ENCODE peak calls at places on chromosome 1, in eight cellular contexts. O is RWPE1; V is HuH-7.5; Z is NCI-H146; S is tibial nerve; F is AG04450; W is stimulated activated CD8-positive, alpha-beta memory T cell treated with anti-CD3 and anti-CD28 coated beads, Interleukin-4, amount 100 ng/mL, for 4 hours; M is kidney. C is an unnamed sample.

GRCh38 chr1:15151377-15151806 is 2.2 kb upstream of the TMEM51 start:
- DNase-seq in S (no peak), W (no peak), V (no peak), M (no peak), Z (peak; percentile 4), F (no peak), O (no peak), C (no peak)

GRCh38 chr1:243884603-243885002 is 34.6 kb upstream of the AKT3 start:
- DNase-seq in O (no peak), V (no peak), S (no peak), M (no peak), F (no peak), W (no peak), Z (no peak), C (no peak)

GRCh38 chr1:245056913-245057312 is 97.9 kb upstream of the KIF26B start:
- DNase-seq in O (no peak), S (no peak), V (no peak), M (no peak), Z (no peak), F (no peak), W (no peak), C (no peak)

GRCh38 chr1:81432089-81432488 is 368.6 kb upstream of the ADGRL2 start:
- DNase-seq in V (no peak), O (no peak), W (no peak), F (no peak), Z (no peak), S (no peak), M (no peak), C (no peak)

GRCh38 chr1:237416924-237417655 is 375.1 kb downstream of the RYR2 start:
- DNase-seq in M (no peak), F (no peak), W (no peak), O (no peak), V (no peak), Z (no peak), S (no peak), C (no peak)

GRCh38 chr1:156490401-156491032 is 10.1 kb downstream of the MEF2D start:
- DNase-seq in Z (no peak), M (no peak), S (no peak), V (peak; percentile 88), W (no peak), O (peak; percentile 54), F (no peak), C (no peak)

GRCh38 chr1:231420299-231420958 is 1.7 kb downstream of the EGLN1 start:
- DNase-seq in W (no peak), S (no peak), V (no peak), Z (no peak), O (no peak), M (no peak), F (no peak), C (no peak)

GRCh38 chr1:228081578-228082259 is 789 bp upstream of the ARF1 start:
- DNase-seq in V (peak; percentile 65), O (no peak), S (no peak), Z (peak; percentile 49), W (no peak), F (no peak), M (no peak), C (no peak)

GRCh38 chr1:51189421-51190073 is 46.5 kb upstream of the RNF11 start:
- DNase-seq in O (peak; percentile 67), M (no peak), S (peak; percentile 14), Z (peak; percentile 62), W (peak; percentile 2), V (peak; percentile 42), F (peak; percentile 50), C (peak; percentile 45)

GRCh38 chr1:24483441-24483840 is 19.2 kb upstream of the RCAN3 start:
- DNase-seq in F (no peak), V (no peak), W (no peak), S (no peak), O (no peak), Z (no peak), M (no peak), C (no peak)

GRCh38 chr1:161196521-161197451 is 2.1 kb downstream of the ADAMTS4 start:
- DNase-seq in Z (no peak), O (no peak), V (no peak), W (no peak), S (peak; percentile 47), M (peak; percentile 83), F (peak; percentile 59), C (no peak)

GRCh38 chr1:149962039-149962647 is 25.5 kb upstream of the MTMR11 start:
- DNase-seq in W (no peak), M (no peak), Z (peak; percentile 58), O (peak; percentile 50), S (peak; percentile 79), F (peak; percentile 62), V (peak; percentile 38), C (peak; percentile 47)

GRCh38 chr1:234958702-234959649 is 169.7 kb downstream of the TOMM20 start:
- DNase-seq in M (no peak), W (no peak), S (no peak), Z (no peak), V (no peak), O (no peak), F (no peak), C (no peak)

GRCh38 chr1:177383715-177384114 is 213.0 kb downstream of the BRINP2 start:
- DNase-seq in Z (no peak), S (no peak), O (no peak), M (no peak), W (no peak), F (no peak), V (no peak), C (no peak)

GRCh38 chr1:29639741-29640427 is 403.6 kb downstream of the PTPRU start:
- DNase-seq in O (peak; percentile 54), S (no peak), M (peak; percentile 87), V (no peak), F (peak; percentile 33), W (no peak), Z (no peak), C (peak; percentile 36)

GRCh38 chr1:200027264-200027823 is at the start of gene NR5A2:
- DNase-seq in F (no peak), V (peak; percentile 79), W (no peak), S (no peak), Z (no peak), O (no peak), M (no peak), C (no peak)

GRCh38 chr1:193971595-193971994 is 785.2 kb upstream of the B3GALT2 start:
- DNase-seq in W (no peak), Z (no peak), F (no peak), V (no peak), O (peak; percentile 59), S (no peak), M (no peak), C (peak; percentile 54)

GRCh38 chr1:78170845-78171244 is 125.1 kb downstream of the GIPC2 start:
- DNase-seq in Z (no peak), S (no peak), W (no peak), V (no peak), M (no peak), F (no peak), O (no peak), C (no peak)

GRCh38 chr1:229841230-229841629 is 215.2 kb downstream of the URB2 start:
- DNase-seq in F (no peak), Z (no peak), W (no peak), O (peak; percentile 55), M (no peak), S (no peak), V (no peak), C (no peak)

GRCh38 chr1:27366113-27366410 is 699 bp downstream of the MAP3K6 start:
- DNase-seq in Z (peak; percentile 66), F (no peak), S (peak; percentile 86), M (peak; percentile 97), W (peak; percentile 37), V (peak; percentile 89), O (peak; percentile 66), C (peak; percentile 45)

GRCh38 chr1:29332204-29332603 is 95.9 kb downstream of the PTPRU start:
- DNase-seq in O (no peak), W (no peak), S (peak; percentile 34), F (no peak), V (peak; percentile 44), Z (peak; percentile 34), M (no peak), C (no peak)

GRCh38 chr1:25568834-25569598 is 25.6 kb downstream of the LDLRAP1 start:
- DNase-seq in V (no peak), M (no peak), O (peak; percentile 90), W (no peak), F (peak; percentile 33), Z (no peak), S (peak; percentile 32), C (peak; percentile 66)

GRCh38 chr1:93093332-93094006 is 14.4 kb downstream of the MTF2 start:
- DNase-seq in F (no peak), Z (no peak), M (no peak), O (no peak), W (no peak), V (no peak), S (no peak), C (no peak)

GRCh38 chr1:14300991-14301703 is 297.3 kb upstream of the KAZN start:
- DNase-seq in F (no peak), M (no peak), O (peak; percentile 75), Z (no peak), W (no peak), S (no peak), V (no peak), C (no peak)

GRCh38 chr1:209150114-209150513 is 433.4 kb upstream of the CAMK1G start:
- DNase-seq in M (no peak), S (no peak), F (peak; percentile 1), O (peak; percentile 53), V (no peak), W (no peak), Z (no peak), C (peak; percentile 4)

GRCh38 chr1:119316870-119317416 is 51.6 kb upstream of the HAO2 start:
- DNase-seq in M (no peak), O (no peak), Z (peak; percentile 5), S (no peak), V (no peak), W (no peak), F (no peak), C (no peak)

GRCh38 chr1:929712-930632 is 6.2 kb downstream of the SAMD11 start:
- DNase-seq in O (no peak), S (no peak), W (no peak), F (no peak), M (no peak), V (no peak), Z (no peak), C (no peak)

GRCh38 chr1:226827458-226827857 is 43.0 kb upstream of the PSEN2 start:
- DNase-seq in W (no peak), S (peak; percentile 58), M (no peak), F (no peak), Z (no peak), O (no peak), V (no peak), C (no peak)

GRCh38 chr1:24775901-24776300 is 30.7 kb downstream of the CLIC4 start:
- DNase-seq in W (no peak), O (no peak), V (no peak), M (no peak), Z (no peak), S (no peak), F (no peak), C (no peak)

GRCh38 chr1:90204036-90204594 is 209.2 kb downstream of the ZNF326 start:
- DNase-seq in Z (no peak), S (no peak), O (no peak), V (no peak), W (no peak), M (no peak), F (no peak), C (no peak)

GRCh38 chr1:6121021-6121421 is 59.1 kb downstream of the CHD5 start:
- DNase-seq in W (no peak), V (no peak), M (peak; percentile 51), O (no peak), F (no peak), Z (no peak), S (no peak), C (no peak)

C was measured in HS-5.